ENCODE peak calls at places on chromosomes 11 and 22, in six cellular contexts. M is Peyer's patch, F is NB4, T is GM12892, Y is body of pancreas, E is prostate gland. S is an unnamed sample.
A peak's percentile ranks its signal among the peaks of the same experiment; 100 is the strongest.

GRCh38 chr11:86620796-86621575 is 51.4 kb downstream of the ME3 start:
- DNase-seq in E (no peak), M (no peak), T (no peak), F (no peak), Y (no peak), S (no peak)

GRCh38 chr11:19116315-19116970 is 525 bp upstream of the ZDHHC13 start:
- DNase-seq in T (peak; percentile 31), M (no peak), E (no peak), Y (no peak), F (peak; percentile 22), S (peak; percentile 3)

GRCh38 chr22:29224121-29224858 is 18.6 kb downstream of the EMID1 start:
- DNase-seq in F (no peak), T (no peak), Y (no peak), E (no peak), M (peak; percentile 46), S (no peak)

GRCh38 chr11:116960916-116961315 is 123.5 kb upstream of the APOA1 start:
- DNase-seq in M (no peak), E (no peak), F (no peak), Y (no peak), T (no peak), S (peak; percentile 21)

GRCh38 chr11:35282226-35282882 is 137.0 kb downstream of the SLC1A2 start:
- DNase-seq in Y (no peak), M (no peak), T (no peak), F (no peak), E (no peak), S (peak; percentile 19)

GRCh38 chr11:71994786-71995185 is 3.9 kb upstream of the IL18BP start:
- DNase-seq in F (no peak), T (no peak), Y (no peak), E (no peak), M (no peak), S (no peak)

GRCh38 chr11:65777821-65778361 is 2.9 kb downstream of the AP5B1 start:
- DNase-seq in M (no peak), Y (no peak), E (no peak), F (no peak), T (no peak), S (no peak)

GRCh38 chr11:73206751-73207280 is 11.3 kb upstream of the P2RY2 start:
- DNase-seq in F (no peak), E (no peak), T (no peak), M (peak; percentile 2), Y (no peak), S (no peak)

GRCh38 chr22:35212020-35212419 is 45.3 kb upstream of the HMGXB4 start:
- DNase-seq in T (no peak), M (no peak), F (no peak), Y (peak; percentile 22), E (peak; percentile 33), S (peak; percentile 27)

GRCh38 chr11:93727985-93728791 is 13.1 kb downstream of the TAF1D start:
- DNase-seq in Y (no peak), F (peak; percentile 48), E (no peak), M (no peak), T (no peak), S (no peak)

GRCh38 chr11:116284930-116285329 is 487.9 kb downstream of the BUD13 start:
- DNase-seq in T (no peak), F (no peak), E (no peak), M (no peak), Y (no peak), S (no peak)

GRCh38 chr11:73350908-73351636 is 25.1 kb upstream of the RELT start:
- DNase-seq in E (no peak), F (peak; percentile 83), Y (peak; percentile 62), M (no peak), T (peak; percentile 78), S (peak; percentile 44)

GRCh38 chr11:100563541-100564280 is 123.4 kb upstream of the ARHGAP42 start:
- DNase-seq in M (no peak), Y (no peak), T (no peak), F (no peak), E (no peak), S (no peak)

GRCh38 chr11:128701936-128702335 is 8.1 kb downstream of the FLI1 start:
- DNase-seq in Y (no peak), M (no peak), F (no peak), T (no peak), E (no peak), S (no peak)

GRCh38 chr11:125300791-125301218 is 136.3 kb downstream of the PKNOX2 start:
- DNase-seq in T (no peak), M (no peak), F (peak; percentile 8), E (peak; percentile 41), Y (no peak), S (peak; percentile 73)

GRCh38 chr22:46366327-46366731 is 30.8 kb downstream of the TRMU start:
- DNase-seq in E (no peak), Y (peak; percentile 16), T (no peak), M (no peak), F (no peak), S (no peak)

GRCh38 chr11:12723410-12724297 is 49.4 kb downstream of the TEAD1 start:
- DNase-seq in E (peak; percentile 81), M (no peak), F (no peak), Y (no peak), T (no peak), S (peak; percentile 55)

GRCh38 chr22:46521994-46522393 is 15.4 kb downstream of the CELSR1 start:
- DNase-seq in Y (no peak), E (no peak), T (no peak), M (no peak), F (no peak), S (no peak)

GRCh38 chr11:102599642-102600261 is 25.4 kb downstream of the MMP20 start:
- DNase-seq in T (no peak), E (no peak), M (no peak), F (peak; percentile 73), Y (no peak), S (no peak)

GRCh38 chr11:93895106-93895862 is 44.9 kb upstream of the VSTM5 start:
- DNase-seq in Y (peak; percentile 29), F (peak; percentile 63), T (no peak), E (no peak), M (no peak), S (peak; percentile 33)

GRCh38 chr11:86800076-86800955 is at the start of gene PRSS23:
- DNase-seq in E (peak; percentile 68), F (no peak), M (peak; percentile 81), T (no peak), Y (peak; percentile 72), S (peak; percentile 83)

GRCh38 chr22:26656896-26657851 is at the start of gene MIAT:
- DNase-seq in T (peak; percentile 69), Y (no peak), M (no peak), E (no peak), F (no peak), S (peak; percentile 17)

GRCh38 chr11:14119357-14119756 is 156.8 kb downstream of the SPON1 start:
- DNase-seq in M (no peak), E (no peak), F (peak; percentile 9), T (no peak), Y (no peak), S (no peak)

GRCh38 chr22:27810566-27810965 is 9.0 kb upstream of the MN1 start:
- DNase-seq in Y (peak; percentile 31), T (no peak), M (no peak), E (peak; percentile 27), F (no peak), S (peak; percentile 41)

GRCh38 chr11:128473631-128474030 is 113.7 kb downstream of the ETS1 start:
- DNase-seq in M (no peak), Y (no peak), E (no peak), F (no peak), T (no peak), S (no peak)

GRCh38 chr11:65213322-65214211 is 31.8 kb downstream of the CAPN1 start:
- DNase-seq in Y (no peak), F (peak; percentile 98), T (no peak), M (no peak), E (no peak), S (no peak)

DNA sequence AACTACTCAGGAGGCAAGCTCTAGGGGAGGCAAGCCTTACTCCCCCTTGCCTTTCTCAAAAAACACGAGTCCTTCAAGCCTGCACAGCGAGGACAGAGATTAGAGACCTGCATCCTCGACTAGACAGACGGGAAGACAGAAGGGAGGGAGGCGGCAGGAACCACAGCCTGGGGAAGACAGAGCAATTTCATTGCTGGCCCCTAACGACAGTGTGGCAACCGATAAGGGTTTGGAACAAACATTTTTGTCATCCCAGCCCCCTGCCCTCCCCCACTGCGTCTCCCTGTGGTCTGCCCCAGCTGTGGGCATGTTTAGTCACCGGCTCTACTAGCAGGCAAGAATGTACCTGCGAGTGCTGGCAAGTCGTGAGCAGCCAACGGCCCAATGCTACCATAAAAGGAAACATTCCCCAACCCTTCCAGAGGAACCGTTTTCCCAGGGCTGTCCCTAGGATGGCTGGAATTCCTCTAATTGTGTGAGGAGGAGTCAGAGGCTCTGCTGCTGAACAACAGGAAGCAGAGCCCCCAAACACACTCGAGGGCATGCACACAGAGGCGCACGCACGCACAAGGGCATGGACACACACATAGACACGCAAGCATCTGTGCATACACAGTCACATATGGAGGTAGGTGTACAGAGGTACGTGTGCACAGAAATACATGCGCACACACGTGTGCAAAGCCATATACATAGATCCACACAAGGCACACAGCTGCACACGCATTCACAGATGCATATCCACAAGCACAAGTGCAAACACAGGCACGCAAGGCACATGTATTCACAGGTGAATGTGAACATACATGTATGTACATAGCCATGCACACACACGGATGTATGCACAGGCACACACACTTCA is 58.3 kb downstream of the MYH9 start:
- DNase-seq in Y (peak; percentile 56), T (no peak), M (no peak), E (peak; percentile 94), F (peak; percentile 96), S (peak; percentile 76)
- TF ChIP-seq POLR2A in Y (peak; percentile 34), T (no peak), M (no peak), E (peak; percentile 25), F (no peak), S (no peak)

GRCh38 chr22:17084554-17085276 is at the start of gene IL17RA:
- DNase-seq in F (peak; percentile 96), M (peak; percentile 95), Y (peak; percentile 94), T (peak; percentile 80), E (peak; percentile 91), S (peak; percentile 90)
- TF ChIP-seq POLR2A in F (peak; percentile 63), M (peak; percentile 84), Y (peak; percentile 77), T (peak; percentile 82), E (peak; percentile 81), S (peak; percentile 81)

DNA sequence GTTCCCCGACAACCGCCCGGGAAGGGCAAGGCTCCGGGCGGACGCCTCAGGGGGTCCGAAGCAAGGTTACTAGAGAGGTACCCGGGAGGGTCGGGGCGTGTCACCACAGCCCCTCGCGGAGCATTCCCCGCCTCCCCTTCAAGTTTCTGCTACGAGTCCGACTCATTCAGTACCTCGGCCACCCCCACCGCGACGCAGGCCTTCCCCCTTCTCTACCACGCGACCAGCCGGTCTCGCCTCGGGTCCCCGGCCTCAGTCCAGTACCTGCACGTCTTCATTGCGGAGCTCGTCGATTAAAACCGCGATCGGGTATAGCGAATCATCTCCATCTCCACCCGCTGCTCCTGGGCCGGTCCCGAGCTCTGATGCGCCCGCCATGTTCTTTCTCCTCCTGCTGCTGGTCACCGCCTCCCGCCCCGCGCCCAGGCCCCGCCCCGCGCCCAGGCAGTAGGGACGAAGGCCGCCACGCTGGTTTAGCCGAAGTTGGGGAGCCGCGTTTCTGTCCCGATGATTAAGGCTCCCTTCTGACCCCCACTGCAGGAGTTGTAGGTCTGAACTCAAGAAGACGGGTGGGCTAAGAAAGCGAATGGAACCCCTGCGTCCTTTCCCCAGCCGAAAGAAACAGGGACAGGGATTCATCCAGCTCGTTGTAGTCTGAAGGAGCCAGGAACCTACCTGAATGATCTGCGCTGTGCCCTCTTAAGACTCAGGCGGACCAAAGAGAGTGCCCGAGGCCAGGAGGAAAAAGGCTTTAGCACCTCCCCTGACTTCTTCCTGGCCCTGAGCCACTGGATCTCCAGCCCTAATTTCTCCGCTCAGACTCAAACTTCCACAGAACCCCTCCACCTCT is at the start of gene PPP2R1B:
- DNase-seq in F (peak; percentile 81), Y (peak; percentile 75), E (peak; percentile 82), M (peak; percentile 94), T (peak; percentile 92), S (peak; percentile 93)
- TF ChIP-seq POLR2A in F (peak; percentile 82), Y (peak; percentile 88), E (peak; percentile 67), M (peak; percentile 60), T (peak; percentile 77), S (peak; percentile 92)

GRCh38 chr22:31628969-31629723 is 32.9 kb downstream of the PISD start:
- DNase-seq in Y (no peak), F (no peak), E (no peak), M (no peak), T (peak; percentile 18), S (no peak)
- TF ChIP-seq POLR2A in Y (no peak), F (no peak), E (no peak), M (no peak), T (no peak), S (no peak)

S was measured in thyroid gland.